ENCODE peak calls at places on chromosomes 2 and 18, in ten cellular contexts. One of them, this sample, is unnamed.

GRCh38 chr2:236535024-236535423 is 34.6 kb upstream of the ACKR3 start:
- DNase-seq in heart right ventricle: no peak
- DNase-seq in astrocyte of the spinal cord: peak; percentile 94
- DNase-seq in bronchial epithelial cell: peak; percentile 73
- DNase-seq in AG10803: peak; percentile 32
- DNase-seq in RWPE1: peak; percentile 14
- DNase-seq in HFF-Myc: peak; percentile 52
- DNase-seq in A549: no peak
- DNase-seq in CD4-positive, alpha-beta T cell: no peak
- DNase-seq in prostate gland: no peak
- DNase-seq in this sample: no peak

GRCh38 chr2:45267062-45267702 is 257.9 kb upstream of the SIX2 start:
- DNase-seq in A549: no peak
- DNase-seq in RWPE1: no peak
- DNase-seq in CD4-positive, alpha-beta T cell: no peak
- DNase-seq in astrocyte of the spinal cord: no peak
- DNase-seq in HFF-Myc: no peak
- DNase-seq in prostate gland: no peak
- DNase-seq in heart right ventricle: no peak
- DNase-seq in bronchial epithelial cell: no peak
- DNase-seq in AG10803: no peak
- DNase-seq in this sample: peak; percentile 25

GRCh38 chr2:241692448-241692847 is 5.8 kb upstream of the DTYMK start:
- DNase-seq in bronchial epithelial cell: peak; percentile 50
- DNase-seq in astrocyte of the spinal cord: peak; percentile 67
- DNase-seq in A549: no peak
- DNase-seq in RWPE1: peak; percentile 25
- DNase-seq in prostate gland: no peak
- DNase-seq in CD4-positive, alpha-beta T cell: no peak
- DNase-seq in heart right ventricle: no peak
- DNase-seq in HFF-Myc: no peak
- DNase-seq in AG10803: peak; percentile 89
- DNase-seq in this sample: no peak

GRCh38 chr2:43462866-43463641 is 132.8 kb downstream of the THADA start:
- DNase-seq in CD4-positive, alpha-beta T cell: no peak
- DNase-seq in astrocyte of the spinal cord: no peak
- DNase-seq in heart right ventricle: no peak
- DNase-seq in RWPE1: no peak
- DNase-seq in bronchial epithelial cell: no peak
- DNase-seq in AG10803: peak; percentile 59
- DNase-seq in HFF-Myc: no peak
- DNase-seq in A549: no peak
- DNase-seq in prostate gland: peak; percentile 71
- DNase-seq in this sample: no peak

GRCh38 chr2:131431336-131431735 is 44.6 kb upstream of the TUBA3D start:
- DNase-seq in astrocyte of the spinal cord: peak; percentile 39
- DNase-seq in bronchial epithelial cell: no peak
- DNase-seq in HFF-Myc: peak; percentile 2
- DNase-seq in AG10803: no peak
- DNase-seq in heart right ventricle: no peak
- DNase-seq in prostate gland: no peak
- DNase-seq in CD4-positive, alpha-beta T cell: no peak
- DNase-seq in A549: no peak
- DNase-seq in RWPE1: no peak
- DNase-seq in this sample: no peak

GRCh38 chr2:232345251-232345650 is 33.3 kb upstream of the ALPP start:
- DNase-seq in RWPE1: no peak
- DNase-seq in bronchial epithelial cell: no peak
- DNase-seq in prostate gland: no peak
- DNase-seq in HFF-Myc: no peak
- DNase-seq in CD4-positive, alpha-beta T cell: no peak
- DNase-seq in AG10803: no peak
- DNase-seq in astrocyte of the spinal cord: no peak
- DNase-seq in A549: no peak
- DNase-seq in heart right ventricle: no peak
- DNase-seq in this sample: no peak

GRCh38 chr2:10970666-10971065 is 58.9 kb downstream of the KCNF1 start:
- DNase-seq in HFF-Myc: no peak
- DNase-seq in astrocyte of the spinal cord: no peak
- DNase-seq in prostate gland: no peak
- DNase-seq in RWPE1: no peak
- DNase-seq in CD4-positive, alpha-beta T cell: no peak
- DNase-seq in bronchial epithelial cell: no peak
- DNase-seq in heart right ventricle: no peak
- DNase-seq in A549: no peak
- DNase-seq in AG10803: no peak
- DNase-seq in this sample: no peak

GRCh38 chr18:51165296-51165695 is 32.2 kb downstream of the MEX3C start:
- DNase-seq in RWPE1: no peak
- DNase-seq in heart right ventricle: no peak
- DNase-seq in CD4-positive, alpha-beta T cell: no peak
- DNase-seq in astrocyte of the spinal cord: no peak
- DNase-seq in AG10803: no peak
- DNase-seq in HFF-Myc: no peak
- DNase-seq in bronchial epithelial cell: no peak
- DNase-seq in A549: no peak
- DNase-seq in prostate gland: no peak
- DNase-seq in this sample: no peak

GRCh38 chr2:195503208-195503607 is 153.8 kb upstream of the SLC39A10 start:
- DNase-seq in RWPE1: no peak
- DNase-seq in bronchial epithelial cell: no peak
- DNase-seq in heart right ventricle: no peak
- DNase-seq in HFF-Myc: no peak
- DNase-seq in prostate gland: no peak
- DNase-seq in astrocyte of the spinal cord: no peak
- DNase-seq in CD4-positive, alpha-beta T cell: no peak
- DNase-seq in AG10803: no peak
- DNase-seq in A549: no peak
- DNase-seq in this sample: no peak

GRCh38 chr18:72675394-72675793 is 131.3 kb upstream of the CBLN2 start:
- DNase-seq in CD4-positive, alpha-beta T cell: no peak
- DNase-seq in AG10803: peak; percentile 5
- DNase-seq in heart right ventricle: no peak
- DNase-seq in bronchial epithelial cell: no peak
- DNase-seq in A549: no peak
- DNase-seq in HFF-Myc: no peak
- DNase-seq in astrocyte of the spinal cord: no peak
- DNase-seq in prostate gland: no peak
- DNase-seq in RWPE1: no peak
- DNase-seq in this sample: no peak

GRCh38 chr2:188425266-188425665 is 133.6 kb downstream of the GULP1 start:
- DNase-seq in prostate gland: no peak
- DNase-seq in RWPE1: no peak
- DNase-seq in A549: no peak
- DNase-seq in AG10803: no peak
- DNase-seq in HFF-Myc: no peak
- DNase-seq in CD4-positive, alpha-beta T cell: no peak
- DNase-seq in astrocyte of the spinal cord: peak; percentile 33
- DNase-seq in heart right ventricle: no peak
- DNase-seq in bronchial epithelial cell: no peak
- DNase-seq in this sample: no peak

GRCh38 chr2:19746611-19747309 is 155.0 kb downstream of the TTC32 start:
- DNase-seq in bronchial epithelial cell: no peak
- DNase-seq in CD4-positive, alpha-beta T cell: no peak
- DNase-seq in heart right ventricle: no peak
- DNase-seq in astrocyte of the spinal cord: peak; percentile 36
- DNase-seq in prostate gland: no peak
- DNase-seq in A549: peak; percentile 72
- DNase-seq in HFF-Myc: no peak
- DNase-seq in RWPE1: peak; percentile 25
- DNase-seq in AG10803: no peak
- DNase-seq in this sample: no peak

GRCh38 chr2:231394201-231395141 is 1.0 kb upstream of the B3GNT7 start:
- DNase-seq in CD4-positive, alpha-beta T cell: no peak
- DNase-seq in bronchial epithelial cell: no peak
- DNase-seq in A549: no peak
- DNase-seq in HFF-Myc: no peak
- DNase-seq in AG10803: no peak
- DNase-seq in astrocyte of the spinal cord: no peak
- DNase-seq in prostate gland: no peak
- DNase-seq in heart right ventricle: no peak
- DNase-seq in RWPE1: no peak
- DNase-seq in this sample: no peak

GRCh38 chr2:10447300-10448207 is 573 bp downstream of the ODC1 start:
- DNase-seq in heart right ventricle: no peak
- DNase-seq in AG10803: peak; percentile 33
- DNase-seq in RWPE1: no peak
- DNase-seq in prostate gland: peak; percentile 40
- DNase-seq in CD4-positive, alpha-beta T cell: no peak
- DNase-seq in A549: peak; percentile 25
- DNase-seq in astrocyte of the spinal cord: peak; percentile 44
- DNase-seq in HFF-Myc: no peak
- DNase-seq in bronchial epithelial cell: no peak
- DNase-seq in this sample: no peak

GRCh38 chr18:3305354-3305762 is 43.4 kb downstream of the MYL12B start:
- DNase-seq in prostate gland: peak; percentile 66
- DNase-seq in CD4-positive, alpha-beta T cell: peak; percentile 33
- DNase-seq in heart right ventricle: no peak
- DNase-seq in bronchial epithelial cell: peak; percentile 99
- DNase-seq in A549: no peak
- DNase-seq in RWPE1: peak; percentile 98
- DNase-seq in astrocyte of the spinal cord: peak; percentile 98
- DNase-seq in HFF-Myc: peak; percentile 96
- DNase-seq in AG10803: peak; percentile 95
- DNase-seq in this sample: no peak
- TF ChIP-seq CTCF in prostate gland: no peak
- TF ChIP-seq CTCF in CD4-positive, alpha-beta T cell: no peak
- TF ChIP-seq CTCF in heart right ventricle: no peak
- TF ChIP-seq CTCF in bronchial epithelial cell: no peak
- TF ChIP-seq CTCF in A549: no peak
- TF ChIP-seq CTCF in RWPE1: no peak
- TF ChIP-seq CTCF in astrocyte of the spinal cord: no peak
- TF ChIP-seq CTCF in HFF-Myc: no peak
- TF ChIP-seq CTCF in AG10803: no peak
- TF ChIP-seq CTCF in this sample: no peak

GRCh38 chr2:118148809-118149208 is 60.5 kb downstream of the INSIG2 start:
- DNase-seq in bronchial epithelial cell: no peak
- DNase-seq in prostate gland: peak; percentile 18
- DNase-seq in RWPE1: no peak
- DNase-seq in heart right ventricle: no peak
- DNase-seq in HFF-Myc: no peak
- DNase-seq in astrocyte of the spinal cord: no peak
- DNase-seq in A549: no peak
- DNase-seq in CD4-positive, alpha-beta T cell: no peak
- DNase-seq in AG10803: peak; percentile 59
- DNase-seq in this sample: no peak
- TF ChIP-seq CTCF in bronchial epithelial cell: no peak
- TF ChIP-seq CTCF in prostate gland: peak; percentile 62
- TF ChIP-seq CTCF in RWPE1: peak; percentile 47
- TF ChIP-seq CTCF in heart right ventricle: no peak
- TF ChIP-seq CTCF in HFF-Myc: no peak
- TF ChIP-seq CTCF in astrocyte of the spinal cord: no peak
- TF ChIP-seq CTCF in A549: no peak
- TF ChIP-seq CTCF in CD4-positive, alpha-beta T cell: no peak
- TF ChIP-seq CTCF in AG10803: peak; percentile 60
- TF ChIP-seq CTCF in this sample: no peak

GRCh38 chr18:8771930-8772329 is 66.6 kb downstream of the MTCL1 start:
- DNase-seq in CD4-positive, alpha-beta T cell: no peak
- DNase-seq in bronchial epithelial cell: no peak
- DNase-seq in heart right ventricle: peak; percentile 74
- DNase-seq in astrocyte of the spinal cord: no peak
- DNase-seq in A549: no peak
- DNase-seq in HFF-Myc: no peak
- DNase-seq in AG10803: peak; percentile 75
- DNase-seq in RWPE1: no peak
- DNase-seq in prostate gland: no peak
- DNase-seq in this sample: no peak

GRCh38 chr18:8767356-8767755 is 62.0 kb downstream of the MTCL1 start:
- DNase-seq in heart right ventricle: no peak
- DNase-seq in A549: no peak
- DNase-seq in prostate gland: no peak
- DNase-seq in RWPE1: no peak
- DNase-seq in HFF-Myc: no peak
- DNase-seq in AG10803: no peak
- DNase-seq in bronchial epithelial cell: no peak
- DNase-seq in astrocyte of the spinal cord: no peak
- DNase-seq in CD4-positive, alpha-beta T cell: no peak
- DNase-seq in this sample: no peak

GRCh38 chr18:8769509-8769908 is 64.2 kb downstream of the MTCL1 start:
- DNase-seq in A549: no peak
- DNase-seq in CD4-positive, alpha-beta T cell: no peak
- DNase-seq in HFF-Myc: no peak
- DNase-seq in RWPE1: no peak
- DNase-seq in astrocyte of the spinal cord: no peak
- DNase-seq in prostate gland: no peak
- DNase-seq in heart right ventricle: no peak
- DNase-seq in AG10803: no peak
- DNase-seq in bronchial epithelial cell: no peak
- DNase-seq in this sample: no peak

GRCh38 chr18:8773980-8774379 is 68.6 kb downstream of the MTCL1 start:
- DNase-seq in AG10803: peak; percentile 53
- DNase-seq in astrocyte of the spinal cord: no peak
- DNase-seq in heart right ventricle: no peak
- DNase-seq in A549: no peak
- DNase-seq in prostate gland: no peak
- DNase-seq in RWPE1: no peak
- DNase-seq in bronchial epithelial cell: no peak
- DNase-seq in HFF-Myc: no peak
- DNase-seq in CD4-positive, alpha-beta T cell: no peak
- DNase-seq in this sample: no peak

GRCh38 chr18:8770655-8771054 is 65.3 kb downstream of the MTCL1 start:
- DNase-seq in heart right ventricle: no peak
- DNase-seq in prostate gland: no peak
- DNase-seq in CD4-positive, alpha-beta T cell: no peak
- DNase-seq in A549: no peak
- DNase-seq in bronchial epithelial cell: no peak
- DNase-seq in HFF-Myc: no peak
- DNase-seq in astrocyte of the spinal cord: no peak
- DNase-seq in RWPE1: no peak
- DNase-seq in AG10803: no peak
- DNase-seq in this sample: no peak
- TF ChIP-seq CTCF in heart right ventricle: no peak
- TF ChIP-seq CTCF in prostate gland: no peak
- TF ChIP-seq CTCF in CD4-positive, alpha-beta T cell: no peak
- TF ChIP-seq CTCF in A549: no peak
- TF ChIP-seq CTCF in bronchial epithelial cell: no peak
- TF ChIP-seq CTCF in HFF-Myc: no peak
- TF ChIP-seq CTCF in astrocyte of the spinal cord: no peak
- TF ChIP-seq CTCF in RWPE1: no peak
- TF ChIP-seq CTCF in AG10803: no peak
- TF ChIP-seq CTCF in this sample: no peak

DNA sequence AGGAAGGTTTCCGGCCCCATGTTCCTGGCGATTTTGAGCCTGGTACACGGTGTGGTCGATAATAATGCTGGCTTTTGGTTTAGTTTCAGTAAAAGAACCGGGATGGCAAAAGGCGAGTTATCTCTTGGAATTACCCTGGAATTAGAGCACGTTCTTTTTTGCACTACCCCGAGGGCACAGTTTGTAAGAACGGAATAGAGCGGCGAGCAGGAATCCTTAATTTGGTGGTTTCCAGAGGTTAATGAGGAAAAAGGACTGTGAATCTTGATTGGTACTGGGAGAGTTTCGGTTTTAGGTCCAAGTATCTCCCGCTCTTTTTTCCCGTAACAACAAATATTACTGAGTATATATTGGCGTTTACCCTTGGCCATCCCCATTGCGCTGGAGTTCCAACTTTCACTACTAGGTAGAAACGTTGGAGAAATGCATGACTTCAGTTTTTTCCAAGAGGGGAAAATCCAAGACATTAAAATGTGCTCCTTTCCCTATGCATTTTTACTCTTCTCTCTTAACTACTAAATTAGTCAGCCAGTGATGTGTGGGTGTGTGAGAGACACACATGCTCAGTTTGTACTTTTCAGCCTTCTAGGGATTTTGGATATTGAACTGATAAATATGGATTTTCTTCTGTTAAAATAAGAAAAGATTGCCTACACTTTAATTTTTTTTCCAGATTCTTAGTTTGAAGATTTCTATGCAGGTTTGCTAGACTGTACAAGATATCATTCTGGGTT is 160.8 kb downstream of the AGPS start:
- DNase-seq in heart right ventricle: no peak
- DNase-seq in prostate gland: no peak
- DNase-seq in A549: no peak
- DNase-seq in astrocyte of the spinal cord: peak; percentile 18
- DNase-seq in AG10803: peak; percentile 9
- DNase-seq in HFF-Myc: no peak
- DNase-seq in CD4-positive, alpha-beta T cell: no peak
- DNase-seq in RWPE1: peak; percentile 14
- DNase-seq in bronchial epithelial cell: peak; percentile 54
- DNase-seq in this sample: no peak
- TF ChIP-seq CTCF in heart right ventricle: no peak
- TF ChIP-seq CTCF in prostate gland: no peak
- TF ChIP-seq CTCF in A549: no peak
- TF ChIP-seq CTCF in astrocyte of the spinal cord: no peak
- TF ChIP-seq CTCF in AG10803: no peak
- TF ChIP-seq CTCF in HFF-Myc: no peak
- TF ChIP-seq CTCF in CD4-positive, alpha-beta T cell: no peak
- TF ChIP-seq CTCF in RWPE1: no peak
- TF ChIP-seq CTCF in bronchial epithelial cell: no peak
- TF ChIP-seq CTCF in this sample: no peak